ENCODE peak calls at places on chromosomes 4 and X, in six cellular contexts. V is hypothalamus; S is SJSA1; L is activated naive CD8-positive, alpha-beta T cell treated with anti-CD3 and anti-CD28 coated beads, Interleukin-2, amount 50 U/mL, for 24 hours; F is natural killer cell treated with Interleukin-12 subunit alpha and Interleukin-12 subunit beta and Interleukin-15 and Interleukin-18, amount 100 ng/mL, for 72 hours; N is GM06990. B is an unnamed sample.

GRCh38 chr4:159685406-159686092 is 582.7 kb downstream of the RAPGEF2 start:
- DNase-seq in V (no peak), S (no peak), L (no peak), F (no peak), N (no peak), B (no peak)

GRCh38 chrX:350534-351321 is 32.1 kb upstream of the GTPBP6 start:
- DNase-seq in V (peak; percentile 25), S (no peak), L (no peak), F (peak; percentile 57), N (no peak), B (no peak)

GRCh38 chr4:151143162-151143561 is 43.7 kb downstream of the RPS3A start:
- DNase-seq in V (no peak), S (no peak), L (no peak), F (no peak), N (no peak), B (no peak)

GRCh38 chrX:48961585-48962091 is 4.2 kb upstream of the OTUD5 start:
- DNase-seq in V (no peak), S (no peak), L (no peak), F (no peak), N (no peak), B (no peak)

GRCh38 chr4:144646523-144647094 is 653 bp downstream of the HHIP start:
- DNase-seq in V (peak; percentile 42), S (peak; percentile 61), L (peak; percentile 10), F (no peak), N (peak; percentile 26), B (no peak)

GRCh38 chr4:71065991-71066390 is 72.5 kb downstream of the DCK start:
- DNase-seq in V (no peak), S (no peak), L (no peak), F (no peak), N (no peak), B (no peak)

GRCh38 chr4:109278594-109279031 is 23.8 kb downstream of the COL25A1 start:
- DNase-seq in V (no peak), S (no peak), L (no peak), F (no peak), N (peak; percentile 49), B (no peak)

GRCh38 chr4:108029731-108030130 is 40.0 kb downstream of the HADH start:
- DNase-seq in V (no peak), S (no peak), L (no peak), F (no peak), N (no peak), B (no peak)

GRCh38 chr4:152294331-152294730 is 241.6 kb downstream of the FBXW7 start:
- DNase-seq in V (no peak), S (no peak), L (no peak), F (no peak), N (no peak), B (no peak)

GRCh38 chr4:125244848-125245450 is 69.8 kb upstream of the FAT4 start:
- DNase-seq in V (no peak), S (no peak), L (no peak), F (no peak), N (no peak), B (no peak)

GRCh38 chr4:71259911-71260331 is 78.9 kb upstream of the SLC4A4 start:
- DNase-seq in V (no peak), S (no peak), L (no peak), F (no peak), N (no peak), B (no peak)

GRCh38 chr4:60857354-60857753 is 342.8 kb upstream of the ADGRL3 start:
- DNase-seq in V (no peak), S (no peak), L (no peak), F (no peak), N (no peak), B (no peak)